ENCODE peak calls at places on chromosome 19, in seven cellular contexts. G is GF-D8, O is Peyer's patch, A is astrocyte of the spinal cord, S is progenitor cell of endocrine pancreas, I is ELR, M is fibroblast of lung. H is an unnamed sample.

GRCh38 chr19:6718741-6719539 is 1.5 kb downstream of the C3 start:
- DNase-seq in G (no peak), O (peak), A (no peak), S (no peak), I (peak), M (peak), H (no peak)

GRCh38 chr19:52963229-52963760 is 614 bp upstream of the ZNF816 start:
- DNase-seq in G (no peak), O (no peak), A (no peak), S (no peak), I (peak), M (no peak), H (no peak)

GRCh38 chr19:49340069-49340864 is 5.1 kb downstream of the CD37 start:
- DNase-seq in G (no peak), O (peak), A (no peak), S (no peak), I (no peak), M (peak), H (no peak)

GRCh38 chr19:4391701-4392543 is 8.4 kb downstream of the SH3GL1 start:
- DNase-seq in G (no peak), O (no peak), A (peak), S (no peak), I (peak), M (peak), H (no peak)

GRCh38 chr19:15113245-15114152 is 6.3 kb downstream of the SYDE1 start:
- DNase-seq in G (no peak), O (no peak), A (no peak), S (no peak), I (no peak), M (no peak), H (no peak)

GRCh38 chr19:46927106-46927505 is 66.3 kb downstream of the ARHGAP35 start:
- DNase-seq in G (no peak), O (no peak), A (no peak), S (no peak), I (no peak), M (no peak), H (no peak)

GRCh38 chr19:58477871-58478270 is 1.7 kb downstream of the ZNF446 start:
- DNase-seq in G (no peak), O (no peak), A (no peak), S (no peak), I (no peak), M (no peak), H (no peak)

GRCh38 chr19:49861541-49862410 is 5.6 kb downstream of the PNKP start:
- DNase-seq in G (no peak), O (no peak), A (no peak), S (no peak), I (no peak), M (no peak), H (no peak)

GRCh38 chr19:5356428-5356827 is 15.8 kb upstream of the PTPRS start:
- DNase-seq in G (no peak), O (no peak), A (no peak), S (no peak), I (no peak), M (no peak), H (no peak)

GRCh38 chr19:14536926-14537692 is 7.7 kb downstream of the TECR start:
- DNase-seq in G (no peak), O (no peak), A (no peak), S (peak), I (peak), M (peak), H (no peak)

GRCh38 chr19:10224337-10224736 is 6.8 kb downstream of the S1PR2 start:
- DNase-seq in G (no peak), O (no peak), A (no peak), S (no peak), I (no peak), M (no peak), H (no peak)

GRCh38 chr19:46241676-46242075 is 12.1 kb downstream of the IGFL1 start:
- DNase-seq in G (no peak), O (no peak), A (no peak), S (no peak), I (no peak), M (no peak), H (no peak)

GRCh38 chr19:16899566-16900075 is 10.8 kb downstream of the F2RL3 start:
- DNase-seq in G (no peak), O (peak), A (peak), S (no peak), I (peak), M (peak), H (no peak)

GRCh38 chr19:46193678-46194077 is 35.9 kb upstream of the IGFL1 start:
- DNase-seq in G (peak), O (no peak), A (no peak), S (no peak), I (no peak), M (no peak), H (no peak)

GRCh38 chr19:45913874-45914830 is at the start of gene NANOS2:
- DNase-seq in G (no peak), O (no peak), A (no peak), S (no peak), I (peak), M (no peak), H (no peak)

GRCh38 chr19:7778081-7778480 is 15.0 kb downstream of the CLEC4M start:
- DNase-seq in G (peak), O (no peak), A (no peak), S (no peak), I (no peak), M (no peak), H (no peak)

GRCh38 chr19:3375221-3376088 is 9.1 kb downstream of the NFIC start:
- DNase-seq in G (no peak), O (peak), A (peak), S (no peak), I (peak), M (peak), H (no peak)

GRCh38 chr19:42140125-42140754 is 8.0 kb upstream of the POU2F2 start:
- DNase-seq in G (no peak), O (no peak), A (peak), S (peak), I (peak), M (peak), H (no peak)

GRCh38 chr19:35856546-35857149 is at the start of gene KIRREL2:
- DNase-seq in G (no peak), O (no peak), A (no peak), S (peak), I (no peak), M (no peak), H (no peak)

GRCh38 chr19:18399008-18399407 is 1.6 kb upstream of the LRRC25 start:
- DNase-seq in G (no peak), O (no peak), A (no peak), S (no peak), I (peak), M (peak), H (no peak)

GRCh38 chr19:19034204-19034624 is 811 bp downstream of the ARMC6 start:
- DNase-seq in G (peak), O (peak), A (peak), S (no peak), I (peak), M (peak), H (peak)

GRCh38 chr19:6730153-6730804 is 7.1 kb downstream of the GPR108 start:
- DNase-seq in G (no peak), O (peak), A (no peak), S (no peak), I (peak), M (no peak), H (no peak)

GRCh38 chr19:13794388-13794751 is 873 bp upstream of the ZSWIM4 start:
- DNase-seq in G (no peak), O (peak), A (peak), S (no peak), I (peak), M (peak), H (peak)

GRCh38 chr19:10227215-10227971 is 3.7 kb downstream of the S1PR2 start:
- DNase-seq in G (no peak), O (no peak), A (no peak), S (no peak), I (no peak), M (peak), H (no peak)

GRCh38 chr19:45215391-45216191 is 29.6 kb downstream of the EXOC3L2 start:
- DNase-seq in G (no peak), O (no peak), A (no peak), S (peak), I (no peak), M (no peak), H (no peak)

GRCh38 chr19:14369399-14370168 is 11.7 kb upstream of the ADGRE5 start:
- DNase-seq in G (no peak), O (peak), A (peak), S (no peak), I (no peak), M (peak), H (no peak)

GRCh38 chr19:40974633-40975037 is 16.4 kb upstream of the CYP2B6 start:
- DNase-seq in G (no peak), O (peak), A (peak), S (peak), I (peak), M (peak), H (no peak)

GRCh38 chr19:51081476-51081875 is 1.2 kb downstream of the KLK14 start:
- DNase-seq in G (no peak), O (no peak), A (no peak), S (no peak), I (no peak), M (no peak), H (no peak)

GRCh38 chr19:33063356-33064116 is 1.2 kb downstream of the RHPN2 start:
- DNase-seq in G (no peak), O (no peak), A (peak), S (no peak), I (no peak), M (peak), H (no peak)

H was measured in GM04503.